ENCODE peak calls at places on chromosomes 2 and 18, in seven cellular contexts. E is IMR-90, U is mesenchymal stem cell, P is neuronal stem cell, I is H1, J is mesendoderm, H is trophoblast cell. S is an unnamed sample.

GRCh38 chr18:44823782-44824181 is 143.1 kb downstream of the SETBP1 start:
- DNase-seq in E (peak; percentile 29), U (no peak), P (no peak), I (no peak), J (no peak), H (no peak), S (no peak)

GRCh38 chr2:1429895-1430294 is 16.6 kb downstream of the TPO start:
- DNase-seq in E (no peak), U (no peak), P (no peak), I (no peak), J (no peak), H (no peak), S (no peak)

GRCh38 chr2:42192642-42193566 is 23.8 kb downstream of the EML4 start:
- DNase-seq in E (no peak), U (no peak), P (no peak), I (no peak), J (no peak), H (no peak), S (no peak)

GRCh38 chr2:10860476-10861325 is 48.1 kb upstream of the PDIA6 start:
- DNase-seq in E (no peak), U (no peak), P (no peak), I (no peak), J (no peak), H (no peak), S (no peak)

GRCh38 chr18:52339891-52340371 is at the start of gene DCC:
- DNase-seq in E (peak; percentile 45), U (peak; percentile 62), P (peak; percentile 67), I (no peak), J (peak; percentile 87), H (no peak), S (peak; percentile 72)

GRCh38 chr2:218658671-218659257 is 659 bp downstream of the ZNF142 start:
- DNase-seq in E (peak; percentile 38), U (peak; percentile 63), P (peak; percentile 31), I (no peak), J (peak; percentile 90), H (peak; percentile 79), S (peak; percentile 75)

GRCh38 chr2:211408485-211408884 is 852.1 kb downstream of the CPS1 start:
- DNase-seq in E (no peak), U (no peak), P (peak; percentile 14), I (no peak), J (peak; percentile 18), H (peak; percentile 32), S (no peak)

GRCh38 chr18:64488698-64489097 is 339.8 kb upstream of the LINC00305 start:
- DNase-seq in E (no peak), U (no peak), P (no peak), I (no peak), J (no peak), H (no peak), S (no peak)

GRCh38 chr18:74515620-74516231 is 18.6 kb upstream of the CNDP1 start:
- DNase-seq in E (no peak), U (no peak), P (no peak), I (no peak), J (no peak), H (peak; percentile 95), S (no peak)

GRCh38 chr2:177164584-177165052 is 48.0 kb upstream of the HNRNPA3 start:
- DNase-seq in E (peak; percentile 72), U (peak; percentile 84), P (peak; percentile 72), I (peak; percentile 56), J (peak; percentile 84), H (peak; percentile 91), S (peak; percentile 78)

GRCh38 chr18:57837917-57838548 is 34.9 kb upstream of the ATP8B1 start:
- DNase-seq in E (peak; percentile 37), U (no peak), P (no peak), I (no peak), J (no peak), H (peak; percentile 35), S (no peak)

GRCh38 chr2:230904856-230905447 is 20.1 kb downstream of the GPR55 start:
- DNase-seq in E (no peak), U (no peak), P (no peak), I (no peak), J (no peak), H (no peak), S (peak; percentile 25)

GRCh38 chr2:211802611-211803010 is 736.0 kb downstream of the ERBB4 start:
- DNase-seq in E (no peak), U (no peak), P (no peak), I (no peak), J (no peak), H (no peak), S (no peak)

GRCh38 chr2:67854103-67854502 is 208.7 kb downstream of the C1D start:
- DNase-seq in E (no peak), U (no peak), P (no peak), I (no peak), J (no peak), H (no peak), S (no peak)

GRCh38 chr18:48896875-48897511 is 53.8 kb downstream of the SMAD7 start:
- DNase-seq in E (peak; percentile 17), U (peak; percentile 43), P (no peak), I (no peak), J (peak; percentile 83), H (peak; percentile 40), S (peak; percentile 86)

GRCh38 chr18:26424428-26425147 is 123.8 kb downstream of the KCTD1 start:
- DNase-seq in E (no peak), U (no peak), P (no peak), I (no peak), J (no peak), H (peak; percentile 70), S (no peak)

GRCh38 chr2:15984367-15985255 is 44.3 kb downstream of the MYCN start:
- DNase-seq in E (no peak), U (no peak), P (peak; percentile 51), I (no peak), J (peak; percentile 52), H (no peak), S (peak; percentile 53)

GRCh38 chr18:7844017-7844416 is 276.9 kb downstream of the PTPRM start:
- DNase-seq in E (peak; percentile 33), U (no peak), P (no peak), I (no peak), J (no peak), H (no peak), S (no peak)

GRCh38 chr2:18516112-18516511 is 44.3 kb downstream of the RDH14 start:
- DNase-seq in E (peak; percentile 94), U (peak; percentile 76), P (peak; percentile 11), I (no peak), J (peak; percentile 85), H (peak; percentile 70), S (no peak)

GRCh38 chr2:65387017-65387416 is 45.4 kb downstream of the SPRED2 start:
- DNase-seq in E (no peak), U (peak; percentile 26), P (no peak), I (no peak), J (no peak), H (no peak), S (no peak)
- H2BK120ac ChIP-seq in E (no peak overlapping the region), U (no peak overlapping the region), P (no peak overlapping the region), I (no peak overlapping the region), J (no peak overlapping the region), H (no peak overlapping the region), S (no peak overlapping the region)

DNA sequence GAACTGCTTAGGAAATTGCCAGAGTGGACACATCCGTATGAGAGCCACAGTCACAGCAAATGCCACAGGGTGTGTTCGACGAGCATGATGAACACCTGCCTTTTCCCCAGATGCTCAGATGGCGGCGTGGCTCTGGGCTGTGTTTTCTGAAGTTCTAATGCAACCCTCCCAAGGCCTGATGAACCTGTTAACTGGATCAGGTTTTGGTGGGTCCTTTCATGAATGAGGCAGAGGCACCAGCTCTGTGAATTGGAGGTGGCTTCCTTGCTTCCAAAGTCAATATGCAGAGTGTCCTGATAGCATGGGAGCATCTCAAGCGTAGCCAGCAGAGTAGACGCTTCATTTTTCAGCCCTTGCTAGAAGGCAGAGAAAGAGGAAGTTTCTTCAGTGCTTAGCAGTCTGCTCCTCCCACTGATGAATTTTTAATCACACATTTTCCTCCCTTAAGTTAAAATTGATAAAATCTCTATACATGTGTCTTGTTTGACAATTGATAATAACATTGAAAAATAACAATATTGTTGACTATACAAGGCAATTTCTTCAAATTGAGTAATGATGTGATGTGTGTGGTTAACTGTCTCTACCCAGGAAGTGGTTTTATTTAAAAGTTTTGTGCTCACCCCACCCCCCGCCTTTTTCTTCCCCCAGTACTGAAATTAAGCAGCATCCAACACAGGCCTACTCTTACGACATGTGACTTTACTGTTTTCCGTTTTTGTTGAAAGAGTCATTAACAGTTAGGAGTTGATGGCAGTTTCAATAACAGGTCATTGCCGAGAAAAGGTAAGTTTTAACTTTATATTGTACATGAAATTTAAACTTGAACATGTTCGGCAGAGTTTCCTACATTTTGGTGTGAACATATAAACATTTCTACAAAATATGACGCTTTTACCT is at the start of gene ARHGAP15:
- DNase-seq in E (no peak), U (no peak), P (no peak), I (no peak), J (no peak), H (no peak), S (no peak)
- H3K9ac ChIP-seq in E (no peak within 1 kb of the TSS), U (no peak within 1 kb of the TSS), P (no peak within 1 kb of the TSS), I (no peak within 1 kb of the TSS), J (no peak within 1 kb of the TSS), H (no peak within 1 kb of the TSS), S (no peak within 1 kb of the TSS)

GRCh38 chr2:191220671-191221070 is 24.5 kb upstream of the MYO1B start:
- DNase-seq in E (no peak), U (no peak), P (no peak), I (no peak), J (no peak), H (no peak), S (no peak)

GRCh38 chr2:191222507-191222906 is 22.7 kb upstream of the MYO1B start:
- DNase-seq in E (no peak), U (peak; percentile 77), P (no peak), I (no peak), J (no peak), H (no peak), S (no peak)

GRCh38 chr2:191218292-191218898 is 26.8 kb upstream of the MYO1B start:
- DNase-seq in E (peak; percentile 92), U (peak; percentile 88), P (peak; percentile 71), I (peak; percentile 57), J (peak; percentile 93), H (peak; percentile 65), S (peak; percentile 73)

GRCh38 chr2:191222952-191223351 is 22.3 kb upstream of the MYO1B start:
- DNase-seq in E (no peak), U (no peak), P (no peak), I (no peak), J (no peak), H (no peak), S (no peak)

GRCh38 chr2:191221666-191222065 is 23.5 kb upstream of the MYO1B start:
- DNase-seq in E (no peak), U (no peak), P (no peak), I (no peak), J (no peak), H (no peak), S (no peak)
- H3K27ac ChIP-seq in E (no peak overlapping the region), U (no peak overlapping the region), P (no peak overlapping the region), I (no peak overlapping the region), J (no peak overlapping the region), H (no peak overlapping the region), S (no peak overlapping the region)

DNA sequence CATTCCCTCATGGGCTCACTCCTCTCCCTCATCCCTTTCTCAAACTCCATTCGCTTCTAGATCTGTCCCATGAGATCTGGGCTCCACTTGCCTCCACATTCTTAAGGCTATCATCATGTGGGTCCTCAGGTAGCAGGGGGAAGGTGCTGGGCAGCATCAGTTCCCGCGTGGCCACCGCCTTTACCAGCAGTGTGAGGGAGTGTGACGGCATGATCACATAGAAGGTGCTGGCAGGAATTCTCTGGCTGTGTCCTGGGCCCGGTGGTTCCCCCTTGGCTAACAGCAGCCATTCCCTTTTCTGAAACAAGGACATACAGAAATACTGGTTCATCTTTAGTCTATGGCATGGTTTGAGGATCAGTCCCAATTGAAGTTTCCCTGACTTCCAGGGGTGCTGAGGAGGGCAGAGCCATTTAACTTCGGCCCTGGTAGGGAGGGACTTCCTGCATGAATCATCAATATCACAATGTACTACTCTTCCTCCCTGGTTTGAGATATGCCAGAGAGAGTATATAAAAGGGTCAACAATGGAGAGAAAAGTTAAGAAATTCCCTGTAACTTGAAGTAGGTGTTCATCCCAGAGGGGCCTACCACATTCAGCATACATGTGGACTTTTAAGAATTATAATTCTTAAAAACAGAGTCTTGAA is 7.7 kb downstream of the DOK1 start:
- DNase-seq in E (no peak), U (no peak), P (no peak), I (no peak), J (no peak), H (no peak), S (no peak)
- H2BK120ac ChIP-seq in E (peak overlapping the region; percentile 40), U (no peak overlapping the region), P (no peak overlapping the region), I (no peak overlapping the region), J (no peak overlapping the region), H (no peak overlapping the region), S (no peak overlapping the region)